ENCODE peak calls at places on chromosomes 11 and 22, in four cellular contexts. H is mucosa of descending colon; N is T-helper 17 cell; A is activated CD8-positive, alpha-beta memory T cell treated with anti-CD3 and anti-CD28 coated beads, Interleukin-2, amount 10 ng/mL, durations not matched to agents 7 days and 5 days. Z is an unnamed sample.

GRCh38 chr11:33941637-33942160 is 49.8 kb upstream of the LMO2 start:
- ATAC-seq in N (no peak), H (peak), A (no peak), Z (peak)

GRCh38 chr22:47282366-47282765 is 519.9 kb downstream of the TBC1D22A start:
- ATAC-seq in N (no peak), H (no peak), A (no peak), Z (no peak)

GRCh38 chr11:14687943-14688627 is 44.5 kb downstream of the PDE3B start:
- ATAC-seq in N (peak), A (no peak), H (peak), Z (no peak)

GRCh38 chr11:78350646-78351165 is 66.9 kb downstream of the GAB2 start:
- ATAC-seq in H (peak), A (no peak), N (no peak), Z (no peak)

GRCh38 chr22:29136715-29137700 is 64.2 kb downstream of the KREMEN1 start:
- ATAC-seq in A (no peak), H (no peak), N (no peak), Z (peak)

GRCh38 chr11:126011220-126011619 is 51.4 kb downstream of the CDON start:
- ATAC-seq in H (no peak), N (no peak), A (no peak), Z (no peak)

GRCh38 chr11:128482512-128483191 is 104.7 kb downstream of the ETS1 start:
- ATAC-seq in H (peak), A (peak), N (peak), Z (peak)

GRCh38 chr22:32850591-32851517 is 49.3 kb downstream of the TIMP3 start:
- ATAC-seq in N (no peak), H (peak), A (no peak), Z (no peak)

GRCh38 chr11:46675288-46675851 is 25.0 kb downstream of the ARHGAP1 start:
- ATAC-seq in N (no peak), A (no peak), H (peak), Z (peak)

GRCh38 chr11:23976776-23977380 is 520.0 kb upstream of the LUZP2 start:
- ATAC-seq in A (no peak), H (no peak), N (no peak), Z (no peak)

Z was measured in esophagus mucosa.